ENCODE peak calls at places on chromosomes 7 and 10, in eight cellular contexts. D, M, F, K, E, W, R and V are unnamed samples.

GRCh38 chr7:86598311-86598710 is 45.4 kb upstream of the GRM3 start:
- DNase-seq in E (no peak), F (no peak), D (no peak), R (no peak), M (peak), K (no peak), W (peak), V (no peak)

GRCh38 chr7:156356551-156356950 is 284.0 kb upstream of the RNF32 start:
- DNase-seq in E (no peak), D (no peak), K (no peak), R (no peak), M (no peak), W (no peak), F (no peak), V (no peak)

GRCh38 chr10:53955091-53955490 is 845.9 kb downstream of the PCDH15 start:
- DNase-seq in E (no peak), W (no peak), D (no peak), M (no peak), F (no peak), R (no peak), K (no peak), V (no peak)

GRCh38 chr7:121404348-121404747 is 8.2 kb upstream of the FAM3C start:
- DNase-seq in R (no peak), K (no peak), D (no peak), E (no peak), F (no peak), M (no peak), W (no peak), V (no peak)

GRCh38 chr10:125166658-125167057 is 6.3 kb upstream of the CTBP2 start:
- DNase-seq in D (no peak), K (no peak), F (no peak), E (no peak), R (no peak), M (no peak), W (no peak), V (no peak)

GRCh38 chr7:28988818-28989595 is 30.9 kb upstream of the TRIL start:
- DNase-seq in K (no peak), W (no peak), R (no peak), F (peak), M (peak), D (no peak), E (no peak), V (peak)

GRCh38 chr10:70266701-70267100 is 17.1 kb downstream of the NPFFR1 start:
- DNase-seq in R (no peak), E (no peak), K (no peak), M (no peak), W (no peak), D (no peak), F (no peak), V (no peak)

GRCh38 chr7:85840532-85840931 is 653.7 kb upstream of the SEMA3D start:
- DNase-seq in R (no peak), W (no peak), F (no peak), M (no peak), D (no peak), K (no peak), E (no peak), V (no peak)

GRCh38 chr10:113788604-113789083 is 37.2 kb downstream of the PLEKHS1 start:
- DNase-seq in K (no peak), W (peak), M (peak), D (no peak), R (no peak), E (no peak), F (no peak), V (peak)

GRCh38 chr10:90047243-90047729 is 345.9 kb downstream of the KIF20B start:
- DNase-seq in F (no peak), E (no peak), R (no peak), K (no peak), M (no peak), D (no peak), W (no peak), V (no peak)